ENCODE peak calls at places on chromosome 12, in eight cellular contexts. V is activated CD8-positive, alpha-beta T cell treated with anti-CD3 and anti-CD28 coated beads for 36 hours; Q is NCI-H1436; M is activated CD8-positive, alpha-beta memory T cell treated with anti-CD3 and anti-CD28 coated beads for 24 hours; I is cardiac fibroblast; U is mucosa of descending colon; G is ELF-1; T is mammary epithelial cell. J is an unnamed sample.

GRCh38 chr12:111730420-111730819 is 36.3 kb upstream of the ALDH2 start:
- DNase-seq in V (no peak), Q (no peak), M (no peak), I (no peak), U (no peak), G (no peak), T (no peak), J (no peak)

GRCh38 chr12:31574803-31575573 is 15.9 kb downstream of the DENND5B start:
- DNase-seq in V (no peak), Q (no peak), M (no peak), I (peak; percentile 65), U (no peak), G (no peak), T (no peak), J (no peak)

GRCh38 chr12:57765003-57765697 is 1.7 kb downstream of the CYP27B1 start:
- DNase-seq in V (peak; percentile 70), Q (peak; percentile 10), M (peak; percentile 84), I (peak; percentile 25), U (peak; percentile 73), G (peak; percentile 75), T (peak; percentile 73), J (no peak)

GRCh38 chr12:53985358-53985899 is 483 bp downstream of the HOXC10 start:
- DNase-seq in V (no peak), Q (no peak), M (no peak), I (no peak), U (no peak), G (no peak), T (no peak), J (no peak)

GRCh38 chr12:113462880-113463745 is 8.6 kb downstream of the LHX5 start:
- DNase-seq in V (no peak), Q (no peak), M (no peak), I (no peak), U (no peak), G (peak; percentile 58), T (no peak), J (no peak)

GRCh38 chr12:84375472-84375871 is 537.1 kb downstream of the SLC6A15 start:
- DNase-seq in V (no peak), Q (no peak), M (no peak), I (no peak), U (no peak), G (no peak), T (no peak), J (no peak)

GRCh38 chr12:108642269-108642870 is 8.7 kb upstream of the SELPLG start:
- DNase-seq in V (no peak), Q (no peak), M (no peak), I (no peak), U (no peak), G (no peak), T (no peak), J (no peak)

GRCh38 chr12:6205761-6206160 is 5.6 kb downstream of the CD9 start:
- DNase-seq in V (no peak), Q (no peak), M (no peak), I (no peak), U (peak; percentile 27), G (no peak), T (no peak), J (no peak)

GRCh38 chr12:68565391-68565903 is 45.3 kb upstream of the RAP1B start:
- DNase-seq in V (no peak), Q (no peak), M (no peak), I (peak; percentile 80), U (no peak), G (no peak), T (peak; percentile 80), J (no peak)

GRCh38 chr12:132711169-132711843 is 664 bp downstream of the PGAM5 start:
- DNase-seq in V (peak; percentile 35), Q (no peak), M (peak; percentile 76), I (peak; percentile 39), U (peak; percentile 66), G (peak; percentile 27), T (peak; percentile 25), J (no peak)

GRCh38 chr12:93136243-93137015 is 207.3 kb upstream of the EEA1 start:
- DNase-seq in V (no peak), Q (no peak), M (no peak), I (no peak), U (no peak), G (no peak), T (no peak), J (no peak)

GRCh38 chr12:4962539-4963486 is 53.1 kb downstream of the KCNA1 start:
- DNase-seq in V (no peak), Q (peak; percentile 13), M (no peak), I (peak; percentile 4), U (no peak), G (peak; percentile 26), T (no peak), J (no peak)

GRCh38 chr12:84874125-84874824 is 38.3 kb downstream of the SLC6A15 start:
- DNase-seq in V (no peak), Q (peak; percentile 73), M (no peak), I (peak; percentile 81), U (no peak), G (no peak), T (peak; percentile 42), J (no peak)

GRCh38 chr12:94875525-94875924 is 128.0 kb downstream of the NDUFA12 start:
- DNase-seq in V (peak; percentile 27), Q (peak; percentile 41), M (no peak), I (peak; percentile 24), U (no peak), G (peak; percentile 49), T (peak; percentile 47), J (no peak)

GRCh38 chr12:24718641-24719040 is 230.3 kb downstream of the BCAT1 start:
- DNase-seq in V (no peak), Q (no peak), M (no peak), I (no peak), U (no peak), G (no peak), T (no peak), J (no peak)

GRCh38 chr12:103350116-103350515 is 145.7 kb downstream of the C12orf42 start:
- DNase-seq in V (no peak), Q (no peak), M (no peak), I (no peak), U (no peak), G (no peak), T (no peak), J (no peak)

GRCh38 chr12:73863541-73863940 is 674.1 kb upstream of the ATXN7L3B start:
- DNase-seq in V (no peak), Q (no peak), M (no peak), I (peak; percentile 36), U (no peak), G (no peak), T (peak; percentile 59), J (no peak)

GRCh38 chr12:27549801-27550652 is 26.0 kb downstream of the PPFIBP1 start:
- DNase-seq in V (no peak), Q (no peak), M (no peak), I (peak; percentile 99), U (peak; percentile 46), G (peak; percentile 64), T (peak; percentile 93), J (peak; percentile 11)

GRCh38 chr12:108425238-108425795 is 86.2 kb upstream of the CMKLR1 start:
- DNase-seq in V (no peak), Q (no peak), M (no peak), I (no peak), U (no peak), G (peak; percentile 58), T (no peak), J (no peak)

GRCh38 chr12:116969615-116970575 is 59.1 kb downstream of the FBXW8 start:
- DNase-seq in V (no peak), Q (no peak), M (no peak), I (peak; percentile 29), U (no peak), G (no peak), T (no peak), J (no peak)

GRCh38 chr12:24134092-24134491 is 184.6 kb upstream of the SOX5 start:
- DNase-seq in V (no peak), Q (no peak), M (no peak), I (no peak), U (no peak), G (no peak), T (no peak), J (no peak)

GRCh38 chr12:1053690-1054089 is 62.7 kb downstream of the ERC1 start:
- DNase-seq in V (no peak), Q (no peak), M (no peak), I (no peak), U (no peak), G (no peak), T (no peak), J (no peak)

GRCh38 chr12:22121224-22121623 is 75.2 kb downstream of the CMAS start:
- DNase-seq in V (peak; percentile 55), Q (no peak), M (no peak), I (no peak), U (peak; percentile 28), G (no peak), T (no peak), J (no peak)